ENCODE peak calls at places on chromosomes 11 and 22, in six cellular contexts. G is left ventricle myocardium inferior, S is heart right ventricle, V is A549, N is stomach, Y is colonic mucosa. C is an unnamed sample. For H3K4me1, the result is how much of the 10 kb centered on the place peaks cover.

GRCh38 chr11:66886671-66887221 is 29.9 kb downstream of the LRFN4 start:
- DNase-seq in G (peak), S (peak), V (peak), N (peak), Y (no peak), C (no peak)

GRCh38 chr22:38031491-38031890 is 25.7 kb upstream of the PICK1 start:
- DNase-seq in G (no peak), S (no peak), V (no peak), N (no peak), Y (no peak), C (no peak)

GRCh38 chr22:43179151-43179910 is 7.6 kb downstream of the TTLL12 start:
- DNase-seq in G (no peak), S (no peak), V (no peak), N (no peak), Y (no peak), C (no peak)

GRCh38 chr22:38775656-38776055 is 18.3 kb downstream of the DNAL4 start:
- DNase-seq in G (no peak), S (no peak), V (no peak), N (no peak), Y (no peak), C (no peak)

GRCh38 chr11:68950268-68950667 is 30.5 kb downstream of the MRGPRD start:
- DNase-seq in G (no peak), S (no peak), V (peak), N (no peak), Y (no peak), C (no peak)

GRCh38 chr22:42368379-42369249 is 63.6 kb downstream of the NFAM1 start:
- DNase-seq in G (peak), S (no peak), V (no peak), N (no peak), Y (peak), C (peak)

GRCh38 chr22:30234786-30235470 is 11.6 kb downstream of the LIF start:
- DNase-seq in G (no peak), S (no peak), V (no peak), N (no peak), Y (no peak), C (no peak)

GRCh38 chr22:42878561-42879305 is 21.7 kb upstream of the ARFGAP3 start:
- DNase-seq in G (no peak), S (peak), V (no peak), N (no peak), Y (no peak), C (no peak)

GRCh38 chr11:75259711-75260110 is 19.1 kb downstream of the TPBGL start:
- DNase-seq in G (no peak), S (no peak), V (no peak), N (no peak), Y (no peak), C (no peak)

GRCh38 chr22:23401910-23402274 is 178.2 kb downstream of the IGLL1 start:
- DNase-seq in G (no peak), S (no peak), V (no peak), N (no peak), Y (peak), C (no peak)

GRCh38 chr11:72648737-72649136 is 25.5 kb downstream of the PDE2A start:
- DNase-seq in G (no peak), S (no peak), V (no peak), N (no peak), Y (no peak), C (no peak)

GRCh38 chr22:36052505-36052941 is 23.9 kb upstream of the RBFOX2 start:
- DNase-seq in G (no peak), S (no peak), V (peak), N (peak), Y (no peak), C (peak)

GRCh38 chr11:118263109-118263508 is 988 bp downstream of the MPZL2 start:
- DNase-seq in G (no peak), S (no peak), V (no peak), N (no peak), Y (peak), C (peak)

GRCh38 chr22:44170470-44170869 is 10.3 kb upstream of the PARVG start:
- DNase-seq in G (no peak), S (no peak), V (no peak), N (no peak), Y (no peak), C (no peak)

GRCh38 chr11:15490535-15490934 is 375.8 kb downstream of the INSC start:
- DNase-seq in G (no peak), S (no peak), V (no peak), N (no peak), Y (no peak), C (no peak)

GRCh38 chr22:36773935-36774334 is 2.0 kb downstream of the IFT27 start:
- DNase-seq in G (no peak), S (no peak), V (peak), N (no peak), Y (no peak), C (peak)

GRCh38 chr11:102118937-102119336 is 8.7 kb downstream of the YAP1 start:
- DNase-seq in G (no peak), S (no peak), V (no peak), N (no peak), Y (no peak), C (no peak)
- H3K27ac ChIP-seq in G (no peak), S (no peak), V (peak), N (no peak), Y (no peak), C (no peak)

GRCh38 chr11:64357904-64358535 is 942 bp upstream of the RPS6KA4 start:
- DNase-seq in G (no peak), S (no peak), V (peak), N (peak), Y (peak), C (peak)
- H3K4me3 ChIP-seq in G (peak), S (peak), V (peak), N (peak), Y (peak), C (peak)

GRCh38 chr11:19933132-19933735 is 220.6 kb downstream of the NAV2 start:
- DNase-seq in G (no peak), S (no peak), V (no peak), N (no peak), Y (no peak), C (no peak)

GRCh38 chr11:19933801-19934488 is 221.3 kb downstream of the NAV2 start:
- DNase-seq in G (no peak), S (no peak), V (no peak), N (no peak), Y (no peak), C (no peak)

GRCh38 chr11:19934828-19935259 is 222.2 kb downstream of the NAV2 start:
- DNase-seq in G (no peak), S (no peak), V (no peak), N (no peak), Y (no peak), C (no peak)

GRCh38 chr11:19936461-19936860 is 223.8 kb downstream of the DBX1 start:
- DNase-seq in G (no peak), S (no peak), V (no peak), N (no peak), Y (no peak), C (no peak)

DNA sequence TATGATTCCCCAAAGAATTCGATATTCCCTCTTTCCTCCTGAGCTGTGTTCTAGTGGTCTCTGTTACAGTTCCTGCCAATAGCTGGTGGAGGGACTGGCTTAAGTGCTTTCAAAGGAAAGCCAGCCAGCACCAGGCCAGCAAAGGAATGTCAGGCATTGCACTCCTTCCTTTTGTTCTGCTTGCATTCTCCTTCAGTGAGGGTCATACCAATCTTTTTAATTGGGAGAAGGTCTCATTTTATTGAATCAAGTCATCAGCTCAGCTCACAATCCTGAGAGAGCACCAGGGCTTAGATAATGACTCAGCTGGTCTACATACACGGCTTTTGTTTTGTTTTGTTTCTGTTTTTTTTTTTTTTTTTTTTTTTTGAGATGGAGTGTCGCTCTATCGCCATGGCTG is 222.9 kb downstream of the NAV2 start:
- DNase-seq in G (no peak), S (no peak), V (no peak), N (no peak), Y (no peak), C (no peak)
- H3K4me1 ChIP-seq in G (under half), S (under half), V (under half), N (under half), Y (under half), C (under half)

DNA sequence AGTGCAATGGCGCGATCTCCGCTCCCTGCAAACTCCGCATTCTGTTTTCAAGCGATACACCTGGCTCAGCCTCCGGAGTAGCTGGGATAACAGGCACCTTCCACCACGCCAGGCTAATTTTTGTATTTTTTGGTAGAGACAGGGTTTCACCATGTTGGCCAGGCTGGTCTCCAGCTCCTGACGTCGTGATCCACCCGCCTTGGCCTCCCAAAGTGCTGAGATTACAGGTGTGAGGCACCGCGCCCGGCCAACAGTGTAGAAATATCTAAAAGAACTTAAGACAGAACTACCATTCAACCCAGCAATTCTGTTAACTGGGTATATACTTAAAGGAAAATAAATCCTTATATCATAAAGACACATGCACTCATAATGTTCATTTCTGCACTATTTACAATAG is 335.3 kb upstream of the LUZP2 start:
- DNase-seq in G (no peak), S (no peak), V (no peak), N (no peak), Y (no peak), C (no peak)
- H3K27ac ChIP-seq in G (no peak), S (no peak), V (no peak), N (no peak), Y (no peak), C (no peak)

GRCh38 chr22:17217179-17217578 is 2.1 kb downstream of the ADA2 start:
- DNase-seq in G (no peak), S (no peak), V (no peak), N (no peak), Y (no peak), C (no peak)

GRCh38 chr22:17213976-17214375 is 5.3 kb downstream of the ADA2 start:
- DNase-seq in G (peak), S (peak), V (no peak), N (peak), Y (peak), C (peak)

GRCh38 chr22:17214416-17215043 is 4.7 kb downstream of the ADA2 start:
- DNase-seq in G (no peak), S (no peak), V (no peak), N (no peak), Y (no peak), C (no peak)

GRCh38 chr22:17222503-17222902 is 3.3 kb upstream of the ADA2 start:
- DNase-seq in G (no peak), S (no peak), V (no peak), N (no peak), Y (no peak), C (no peak)

GRCh38 chr22:17218341-17218740 is 894 bp downstream of the ADA2 start:
- DNase-seq in G (no peak), S (no peak), V (no peak), N (no peak), Y (no peak), C (no peak)
- H3K4me3 ChIP-seq in G (peak), S (no peak), V (no peak), N (no peak), Y (peak), C (no peak)

DNA sequence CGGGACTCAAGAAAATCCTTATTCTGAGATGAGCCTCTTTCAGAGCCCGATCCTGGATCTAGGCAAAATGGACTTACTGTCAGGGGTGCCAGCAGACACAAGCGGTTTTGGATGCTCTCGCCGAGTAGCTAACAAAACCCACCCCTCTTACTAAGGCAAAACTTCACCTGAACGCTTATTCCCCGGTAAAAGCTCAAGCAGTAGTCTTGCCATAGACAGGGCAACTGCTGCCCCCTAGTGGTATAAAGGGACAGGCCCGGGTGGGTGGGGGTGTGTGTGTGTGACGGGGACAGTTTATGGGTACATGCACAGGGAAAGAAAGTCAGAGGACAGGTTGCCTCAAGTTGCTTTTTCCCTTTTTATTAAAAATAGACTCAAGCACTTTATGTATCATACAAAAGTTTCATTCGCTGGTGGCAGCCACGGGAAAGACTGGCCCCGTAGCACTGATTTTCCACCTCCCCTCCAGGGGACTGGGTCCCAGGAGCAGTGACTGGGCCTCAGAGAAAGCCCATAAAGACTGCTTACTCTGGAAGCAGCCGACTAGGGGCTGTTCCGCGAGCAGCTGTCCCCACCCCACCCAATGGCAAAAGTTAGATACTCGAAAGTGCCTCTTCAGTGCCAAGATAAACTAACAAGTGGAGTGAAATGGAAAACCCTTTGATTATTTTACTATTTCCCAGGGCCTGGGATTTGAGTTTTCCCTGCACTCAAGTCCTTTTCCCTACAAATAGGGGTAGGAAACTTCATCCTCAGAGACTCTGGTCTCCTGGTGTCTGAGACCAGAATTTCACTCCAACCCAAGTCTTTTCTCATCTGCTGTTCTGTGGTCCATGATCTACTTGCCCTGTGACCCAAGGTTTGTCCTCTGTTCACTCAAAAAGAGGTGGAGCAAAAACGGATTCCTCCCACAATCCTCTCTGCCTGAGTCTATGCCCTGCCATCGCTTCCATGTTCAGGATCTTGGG is 4.7 kb downstream of the YPEL4 start:
- DNase-seq in G (peak), S (peak), V (peak), N (peak), Y (peak), C (peak)
- H3K4me1 ChIP-seq in G (half or more), S (half or more), V (under half), N (under half), Y (under half), C (under half)

GRCh38 chr22:20748082-20748481 is 25.8 kb upstream of the SERPIND1 start:
- DNase-seq in G (no peak), S (no peak), V (no peak), N (no peak), Y (no peak), C (no peak)

GRCh38 chr22:20745177-20745576 is 28.7 kb upstream of the SERPIND1 start:
- DNase-seq in G (no peak), S (no peak), V (no peak), N (no peak), Y (no peak), C (no peak)

GRCh38 chr22:20744456-20744855 is 29.5 kb upstream of the SERPIND1 start:
- DNase-seq in G (no peak), S (no peak), V (no peak), N (no peak), Y (no peak), C (no peak)

GRCh38 chr22:20747223-20747622 is 26.7 kb upstream of the SERPIND1 start:
- DNase-seq in G (no peak), S (no peak), V (no peak), N (no peak), Y (no peak), C (no peak)

DNA sequence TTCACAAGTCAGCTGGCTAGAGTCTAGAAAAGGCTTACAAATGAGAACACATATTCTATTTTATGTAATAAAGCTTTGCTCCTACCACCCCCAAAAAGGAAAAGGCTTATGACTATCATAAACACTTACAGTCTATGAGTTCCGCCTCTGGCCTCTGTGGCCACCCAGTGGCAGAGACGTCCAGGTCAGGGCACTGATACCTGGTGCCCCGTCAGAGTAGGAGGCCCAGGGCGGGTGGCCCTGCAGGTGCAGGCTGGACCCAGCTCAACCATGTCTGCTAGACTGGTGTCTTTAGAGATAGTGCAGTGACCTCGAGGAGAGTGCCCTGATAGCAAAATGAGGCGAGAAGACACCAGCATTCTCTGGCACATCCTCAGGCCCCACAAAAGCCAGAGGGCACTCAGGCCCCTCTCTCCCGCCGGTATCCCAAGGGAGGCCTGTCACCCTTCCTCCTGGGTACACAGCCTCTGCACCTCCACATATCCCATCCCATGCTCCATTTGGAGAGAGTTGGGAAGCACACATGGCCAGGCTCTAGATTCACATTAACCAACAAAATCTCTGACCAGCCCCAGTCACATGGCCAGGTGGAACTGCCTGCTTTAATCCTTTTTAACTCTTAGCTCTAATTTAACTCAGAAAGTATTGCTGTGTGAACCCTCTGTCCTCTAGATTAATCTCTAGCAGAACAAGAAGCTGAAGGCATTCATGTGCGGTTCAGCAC is 27.3 kb upstream of the SERPIND1 start:
- DNase-seq in G (no peak), S (no peak), V (no peak), N (no peak), Y (no peak), C (no peak)
- H3K27ac ChIP-seq in G (no peak), S (no peak), V (no peak), N (no peak), Y (no peak), C (no peak)

DNA sequence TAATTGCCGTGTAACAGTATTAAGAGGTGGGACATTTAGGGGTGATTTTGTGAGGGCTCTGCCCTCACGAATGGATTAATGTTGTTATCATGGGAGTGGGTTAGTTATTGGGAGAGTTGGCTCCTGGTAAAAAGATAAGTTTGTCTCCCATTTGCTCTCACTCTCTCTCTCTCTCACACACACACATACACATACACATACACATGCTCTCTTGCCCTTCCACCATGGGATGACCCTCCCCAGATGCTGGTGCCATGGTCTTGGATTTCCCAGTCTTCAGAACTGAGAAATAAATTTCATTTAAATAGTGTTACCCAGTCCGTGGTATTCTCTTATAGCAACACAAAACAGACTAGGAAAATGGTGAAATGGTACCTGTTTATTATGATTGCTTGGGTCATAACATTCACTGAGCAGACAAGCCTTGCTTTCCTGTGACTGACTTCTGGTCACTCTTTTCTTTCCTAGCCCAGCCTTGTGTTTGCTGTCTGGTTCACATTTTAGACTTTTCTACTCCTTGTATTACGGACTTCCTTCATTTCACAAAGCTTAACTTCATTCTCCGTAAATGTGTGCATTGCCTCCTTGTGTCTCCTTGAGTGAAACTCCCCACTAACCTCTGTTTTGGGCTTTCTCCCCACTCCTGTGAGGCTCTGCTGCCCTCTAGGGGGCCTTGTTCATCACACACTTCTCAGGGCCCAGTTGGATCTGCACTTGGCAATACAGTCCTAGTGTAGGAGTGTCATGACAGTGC is 206.5 kb upstream of the CTSC start:
- DNase-seq in G (peak), S (peak), V (peak), N (peak), Y (peak), C (peak)
- H3K4me3 ChIP-seq in G (no peak), S (no peak), V (no peak), N (no peak), Y (no peak), C (no peak)

C was measured in small intestine.